ENCODE peak calls at places on chromosomes 2 and 18, in eight cellular contexts. One of them, this sample, is unnamed.

GRCh38 chr18:13051159-13051558 is 60.0 kb downstream of the CEP192 start:
- DNase-seq in endothelial cell: no peak
- DNase-seq in NCI-H510A: no peak
- DNase-seq in AG04449: no peak
- DNase-seq in foreskin fibroblast: no peak
- DNase-seq in fibroblast of pulmonary artery: peak
- DNase-seq in stimulated activated CD8-positive, alpha-beta memory T cell treated with anti-CD3 and anti-CD28 coated beads, Interleukin-4, amount 100 ng/mL, for 4 hours: no peak
- DNase-seq in caudate nucleus: no peak
- DNase-seq in this sample: no peak

GRCh38 chr2:174051741-174052638 is 86.8 kb upstream of the SP3 start:
- DNase-seq in endothelial cell: peak
- DNase-seq in NCI-H510A: no peak
- DNase-seq in AG04449: no peak
- DNase-seq in foreskin fibroblast: peak
- DNase-seq in fibroblast of pulmonary artery: peak
- DNase-seq in stimulated activated CD8-positive, alpha-beta memory T cell treated with anti-CD3 and anti-CD28 coated beads, Interleukin-4, amount 100 ng/mL, for 4 hours: no peak
- DNase-seq in caudate nucleus: no peak
- DNase-seq in this sample: no peak

GRCh38 chr2:226207671-226208070 is 591.9 kb downstream of the IRS1 start:
- DNase-seq in endothelial cell: no peak
- DNase-seq in NCI-H510A: no peak
- DNase-seq in AG04449: no peak
- DNase-seq in foreskin fibroblast: no peak
- DNase-seq in fibroblast of pulmonary artery: no peak
- DNase-seq in stimulated activated CD8-positive, alpha-beta memory T cell treated with anti-CD3 and anti-CD28 coated beads, Interleukin-4, amount 100 ng/mL, for 4 hours: no peak
- DNase-seq in caudate nucleus: no peak
- DNase-seq in this sample: peak

GRCh38 chr2:72008608-72009007 is 139.1 kb downstream of the CYP26B1 start:
- DNase-seq in endothelial cell: no peak
- DNase-seq in NCI-H510A: no peak
- DNase-seq in AG04449: no peak
- DNase-seq in foreskin fibroblast: no peak
- DNase-seq in fibroblast of pulmonary artery: no peak
- DNase-seq in stimulated activated CD8-positive, alpha-beta memory T cell treated with anti-CD3 and anti-CD28 coated beads, Interleukin-4, amount 100 ng/mL, for 4 hours: no peak
- DNase-seq in caudate nucleus: no peak
- DNase-seq in this sample: no peak

GRCh38 chr2:170465241-170465640 is 249.9 kb upstream of the SP5 start:
- DNase-seq in endothelial cell: no peak
- DNase-seq in NCI-H510A: no peak
- DNase-seq in AG04449: no peak
- DNase-seq in foreskin fibroblast: peak
- DNase-seq in fibroblast of pulmonary artery: peak
- DNase-seq in stimulated activated CD8-positive, alpha-beta memory T cell treated with anti-CD3 and anti-CD28 coated beads, Interleukin-4, amount 100 ng/mL, for 4 hours: no peak
- DNase-seq in caudate nucleus: no peak
- DNase-seq in this sample: no peak

GRCh38 chr2:146927080-146927714 is 917.6 kb upstream of the ACVR2A start:
- DNase-seq in endothelial cell: peak
- DNase-seq in NCI-H510A: no peak
- DNase-seq in AG04449: no peak
- DNase-seq in foreskin fibroblast: peak
- DNase-seq in fibroblast of pulmonary artery: peak
- DNase-seq in stimulated activated CD8-positive, alpha-beta memory T cell treated with anti-CD3 and anti-CD28 coated beads, Interleukin-4, amount 100 ng/mL, for 4 hours: no peak
- DNase-seq in caudate nucleus: no peak
- DNase-seq in this sample: no peak

GRCh38 chr2:227623225-227623624 is 5.9 kb downstream of the SCYGR4 start:
- DNase-seq in endothelial cell: no peak
- DNase-seq in NCI-H510A: no peak
- DNase-seq in AG04449: peak
- DNase-seq in foreskin fibroblast: peak
- DNase-seq in fibroblast of pulmonary artery: peak
- DNase-seq in stimulated activated CD8-positive, alpha-beta memory T cell treated with anti-CD3 and anti-CD28 coated beads, Interleukin-4, amount 100 ng/mL, for 4 hours: no peak
- DNase-seq in caudate nucleus: no peak
- DNase-seq in this sample: peak

GRCh38 chr2:44169155-44169898 is 652 bp downstream of the PPM1B start:
- DNase-seq in endothelial cell: peak
- DNase-seq in NCI-H510A: peak
- DNase-seq in AG04449: no peak
- DNase-seq in foreskin fibroblast: peak
- DNase-seq in fibroblast of pulmonary artery: peak
- DNase-seq in stimulated activated CD8-positive, alpha-beta memory T cell treated with anti-CD3 and anti-CD28 coated beads, Interleukin-4, amount 100 ng/mL, for 4 hours: peak
- DNase-seq in caudate nucleus: peak
- DNase-seq in this sample: peak

GRCh38 chr18:24039666-24040065 is 25.1 kb downstream of the TTC39C start:
- DNase-seq in endothelial cell: no peak
- DNase-seq in NCI-H510A: no peak
- DNase-seq in AG04449: no peak
- DNase-seq in foreskin fibroblast: no peak
- DNase-seq in fibroblast of pulmonary artery: no peak
- DNase-seq in stimulated activated CD8-positive, alpha-beta memory T cell treated with anti-CD3 and anti-CD28 coated beads, Interleukin-4, amount 100 ng/mL, for 4 hours: no peak
- DNase-seq in caudate nucleus: no peak
- DNase-seq in this sample: no peak

GRCh38 chr2:236673823-236674185 is 104.2 kb downstream of the ACKR3 start:
- DNase-seq in endothelial cell: no peak
- DNase-seq in NCI-H510A: no peak
- DNase-seq in AG04449: no peak
- DNase-seq in foreskin fibroblast: no peak
- DNase-seq in fibroblast of pulmonary artery: no peak
- DNase-seq in stimulated activated CD8-positive, alpha-beta memory T cell treated with anti-CD3 and anti-CD28 coated beads, Interleukin-4, amount 100 ng/mL, for 4 hours: no peak
- DNase-seq in caudate nucleus: no peak
- DNase-seq in this sample: no peak

GRCh38 chr2:26491563-26492167 is 13.7 kb upstream of the OTOF start:
- DNase-seq in endothelial cell: no peak
- DNase-seq in NCI-H510A: no peak
- DNase-seq in AG04449: no peak
- DNase-seq in foreskin fibroblast: no peak
- DNase-seq in fibroblast of pulmonary artery: peak
- DNase-seq in stimulated activated CD8-positive, alpha-beta memory T cell treated with anti-CD3 and anti-CD28 coated beads, Interleukin-4, amount 100 ng/mL, for 4 hours: no peak
- DNase-seq in caudate nucleus: no peak
- DNase-seq in this sample: no peak

GRCh38 chr18:31424383-31424988 is 23.1 kb upstream of the DSG3 start:
- DNase-seq in endothelial cell: peak
- DNase-seq in NCI-H510A: no peak
- DNase-seq in AG04449: no peak
- DNase-seq in foreskin fibroblast: no peak
- DNase-seq in fibroblast of pulmonary artery: peak
- DNase-seq in stimulated activated CD8-positive, alpha-beta memory T cell treated with anti-CD3 and anti-CD28 coated beads, Interleukin-4, amount 100 ng/mL, for 4 hours: no peak
- DNase-seq in caudate nucleus: no peak
- DNase-seq in this sample: peak

This sample was measured in RCC 7860.